ENCODE peak calls at places on chromosome 6, in four cellular contexts. One of them, this sample, is unnamed.

GRCh38 chr6:44657201-44657824 is 269.8 kb downstream of the CDC5L start:
- DNase-seq in left ventricle myocardium inferior: no peak
- DNase-seq in right cardiac atrium: no peak
- DNase-seq in PC-3: no peak
- DNase-seq in this sample: no peak

GRCh38 chr6:35086636-35087360 is 54.3 kb downstream of the TCP11 start:
- DNase-seq in left ventricle myocardium inferior: no peak
- DNase-seq in right cardiac atrium: no peak
- DNase-seq in PC-3: no peak
- DNase-seq in this sample: no peak

GRCh38 chr6:7166410-7167293 is 58.9 kb downstream of the RREB1 start:
- DNase-seq in left ventricle myocardium inferior: no peak
- DNase-seq in right cardiac atrium: peak
- DNase-seq in PC-3: no peak
- DNase-seq in this sample: no peak

GRCh38 chr6:22036267-22036666 is 260.6 kb downstream of the PRL start:
- DNase-seq in left ventricle myocardium inferior: no peak
- DNase-seq in right cardiac atrium: no peak
- DNase-seq in PC-3: peak
- DNase-seq in this sample: peak

GRCh38 chr6:150112233-150112632 is 30.6 kb upstream of the PPP1R14C start:
- DNase-seq in left ventricle myocardium inferior: no peak
- DNase-seq in right cardiac atrium: no peak
- DNase-seq in PC-3: no peak
- DNase-seq in this sample: no peak

GRCh38 chr6:7546832-7547714 is 5.6 kb downstream of the DSP start:
- DNase-seq in left ventricle myocardium inferior: no peak
- DNase-seq in right cardiac atrium: no peak
- DNase-seq in PC-3: peak
- DNase-seq in this sample: no peak

GRCh38 chr6:90537723-90538407 is 49.0 kb downstream of the MAP3K7 start:
- DNase-seq in left ventricle myocardium inferior: no peak
- DNase-seq in right cardiac atrium: no peak
- DNase-seq in PC-3: no peak
- DNase-seq in this sample: no peak

GRCh38 chr6:69584913-69585729 is 211.7 kb downstream of the LMBRD1 start:
- DNase-seq in left ventricle myocardium inferior: no peak
- DNase-seq in right cardiac atrium: no peak
- DNase-seq in PC-3: no peak
- DNase-seq in this sample: no peak

GRCh38 chr6:143223895-143224294 is 163.2 kb downstream of the AIG1 start:
- DNase-seq in left ventricle myocardium inferior: peak
- DNase-seq in right cardiac atrium: peak
- DNase-seq in PC-3: no peak
- DNase-seq in this sample: peak

GRCh38 chr6:111530218-111530617 is 47.2 kb upstream of the REV3L start:
- DNase-seq in left ventricle myocardium inferior: no peak
- DNase-seq in right cardiac atrium: no peak
- DNase-seq in PC-3: no peak
- DNase-seq in this sample: no peak

GRCh38 chr6:82867946-82868345 is 197.7 kb downstream of the UBE3D start:
- DNase-seq in left ventricle myocardium inferior: no peak
- DNase-seq in right cardiac atrium: no peak
- DNase-seq in PC-3: no peak
- DNase-seq in this sample: no peak

GRCh38 chr6:109336221-109336955 is 45.9 kb downstream of the CD164 start:
- DNase-seq in left ventricle myocardium inferior: no peak
- DNase-seq in right cardiac atrium: no peak
- DNase-seq in PC-3: peak
- DNase-seq in this sample: peak

GRCh38 chr6:40170856-40171255 is 236.6 kb upstream of the MOCS1 start:
- DNase-seq in left ventricle myocardium inferior: no peak
- DNase-seq in right cardiac atrium: no peak
- DNase-seq in PC-3: no peak
- DNase-seq in this sample: no peak

GRCh38 chr6:154537942-154538341 is 27.5 kb upstream of the CNKSR3 start:
- DNase-seq in left ventricle myocardium inferior: no peak
- DNase-seq in right cardiac atrium: no peak
- DNase-seq in PC-3: no peak
- DNase-seq in this sample: no peak

GRCh38 chr6:87200469-87201174 is 45.3 kb downstream of the ZNF292 start:
- DNase-seq in left ventricle myocardium inferior: no peak
- DNase-seq in right cardiac atrium: peak
- DNase-seq in PC-3: no peak
- DNase-seq in this sample: no peak

GRCh38 chr6:7101290-7101689 is 6.5 kb upstream of the RREB1 start:
- DNase-seq in left ventricle myocardium inferior: peak
- DNase-seq in right cardiac atrium: no peak
- DNase-seq in PC-3: no peak
- DNase-seq in this sample: no peak

GRCh38 chr6:3919130-3919628 is 70.0 kb downstream of the FAM50B start:
- DNase-seq in left ventricle myocardium inferior: peak
- DNase-seq in right cardiac atrium: peak
- DNase-seq in PC-3: no peak
- DNase-seq in this sample: peak

GRCh38 chr6:154232013-154232920 is 124.3 kb downstream of the IPCEF1 start:
- DNase-seq in left ventricle myocardium inferior: no peak
- DNase-seq in right cardiac atrium: no peak
- DNase-seq in PC-3: peak
- DNase-seq in this sample: no peak

GRCh38 chr6:14017626-14018475 is 93.1 kb downstream of the RNF182 start:
- DNase-seq in left ventricle myocardium inferior: no peak
- DNase-seq in right cardiac atrium: no peak
- DNase-seq in PC-3: no peak
- DNase-seq in this sample: no peak

GRCh38 chr6:148831531-148831930 is 84.7 kb downstream of the UST start:
- DNase-seq in left ventricle myocardium inferior: no peak
- DNase-seq in right cardiac atrium: no peak
- DNase-seq in PC-3: no peak
- DNase-seq in this sample: no peak

GRCh38 chr6:137728386-137729349 is 138.4 kb upstream of the TNFAIP3 start:
- DNase-seq in left ventricle myocardium inferior: peak
- DNase-seq in right cardiac atrium: no peak
- DNase-seq in PC-3: peak
- DNase-seq in this sample: peak

GRCh38 chr6:141413196-141413595 is 719.5 kb upstream of the GJE1 start:
- DNase-seq in left ventricle myocardium inferior: no peak
- DNase-seq in right cardiac atrium: no peak
- DNase-seq in PC-3: no peak
- DNase-seq in this sample: no peak

GRCh38 chr6:3848925-3849605 is at the start of gene FAM50B:
- DNase-seq in left ventricle myocardium inferior: peak
- DNase-seq in right cardiac atrium: peak
- DNase-seq in PC-3: peak
- DNase-seq in this sample: no peak

GRCh38 chr6:5501837-5502236 is 240.5 kb downstream of the FARS2 start:
- DNase-seq in left ventricle myocardium inferior: peak
- DNase-seq in right cardiac atrium: no peak
- DNase-seq in PC-3: no peak
- DNase-seq in this sample: no peak

GRCh38 chr6:144619983-144620382 is 334.8 kb downstream of the UTRN start:
- DNase-seq in left ventricle myocardium inferior: no peak
- DNase-seq in right cardiac atrium: no peak
- DNase-seq in PC-3: no peak
- DNase-seq in this sample: no peak

GRCh38 chr6:133160531-133160930 is 80.6 kb upstream of the EYA4 start:
- DNase-seq in left ventricle myocardium inferior: no peak
- DNase-seq in right cardiac atrium: no peak
- DNase-seq in PC-3: no peak
- DNase-seq in this sample: no peak

GRCh38 chr6:145315982-145316600 is 419.2 kb downstream of the EPM2A start:
- DNase-seq in left ventricle myocardium inferior: no peak
- DNase-seq in right cardiac atrium: no peak
- DNase-seq in PC-3: no peak
- DNase-seq in this sample: no peak

GRCh38 chr6:57305112-57305511 is 12.3 kb upstream of the PRIM2 start:
- DNase-seq in left ventricle myocardium inferior: no peak
- DNase-seq in right cardiac atrium: no peak
- DNase-seq in PC-3: no peak
- DNase-seq in this sample: no peak

GRCh38 chr6:158377866-158378265 is 65.6 kb downstream of the TULP4 start:
- DNase-seq in left ventricle myocardium inferior: no peak
- DNase-seq in right cardiac atrium: no peak
- DNase-seq in PC-3: no peak
- DNase-seq in this sample: no peak

GRCh38 chr6:41546475-41546865 is 289 bp downstream of the FOXP4 start:
- DNase-seq in left ventricle myocardium inferior: no peak
- DNase-seq in right cardiac atrium: no peak
- DNase-seq in PC-3: peak
- DNase-seq in this sample: no peak

GRCh38 chr6:155340464-155341129 is 26.3 kb upstream of the TFB1M start:
- DNase-seq in left ventricle myocardium inferior: no peak
- DNase-seq in right cardiac atrium: no peak
- DNase-seq in PC-3: peak
- DNase-seq in this sample: no peak

GRCh38 chr6:41181566-41181965 is 18.6 kb upstream of the TREM2 start:
- DNase-seq in left ventricle myocardium inferior: no peak
- DNase-seq in right cardiac atrium: no peak
- DNase-seq in PC-3: no peak
- DNase-seq in this sample: no peak

DNA sequence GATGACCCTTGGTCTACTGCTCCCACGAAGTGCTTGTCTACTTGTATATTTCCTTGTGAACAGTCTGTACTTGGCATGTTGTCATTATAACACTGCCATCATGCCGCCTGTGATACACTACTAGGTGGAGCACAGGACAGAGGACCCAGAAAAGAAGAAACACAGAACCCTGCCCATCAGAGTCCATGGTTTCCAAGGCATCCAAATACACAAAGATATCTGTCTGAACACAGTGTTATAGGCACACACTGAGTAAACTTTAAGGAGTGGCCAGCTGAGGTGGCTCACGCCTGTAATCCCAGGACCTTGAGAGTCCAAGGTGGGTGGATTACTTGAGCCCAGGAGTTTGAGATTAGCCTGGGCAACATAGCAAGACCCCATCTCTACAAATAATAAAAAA is 110.5 kb upstream of the SLC2A12 start:
- DNase-seq in left ventricle myocardium inferior: no peak
- DNase-seq in right cardiac atrium: no peak
- DNase-seq in PC-3: no peak
- DNase-seq in this sample: no peak
- H3K4me3 ChIP-seq in left ventricle myocardium inferior: no peak
- H3K4me3 ChIP-seq in right cardiac atrium: no peak
- H3K4me3 ChIP-seq in PC-3: no peak
- H3K4me3 ChIP-seq in this sample: no peak

GRCh38 chr6:128493877-128494276 is 26.5 kb downstream of the PTPRK start:
- DNase-seq in left ventricle myocardium inferior: no peak
- DNase-seq in right cardiac atrium: no peak
- DNase-seq in PC-3: no peak
- DNase-seq in this sample: no peak

GRCh38 chr6:128494440-128494839 is 26.0 kb downstream of the PTPRK start:
- DNase-seq in left ventricle myocardium inferior: no peak
- DNase-seq in right cardiac atrium: peak
- DNase-seq in PC-3: no peak
- DNase-seq in this sample: no peak

GRCh38 chr6:128492386-128492785 is 28.0 kb downstream of the PTPRK start:
- DNase-seq in left ventricle myocardium inferior: no peak
- DNase-seq in right cardiac atrium: no peak
- DNase-seq in PC-3: peak
- DNase-seq in this sample: no peak

GRCh38 chr6:128491041-128491642 is 29.3 kb downstream of the PTPRK start:
- DNase-seq in left ventricle myocardium inferior: no peak
- DNase-seq in right cardiac atrium: peak
- DNase-seq in PC-3: peak
- DNase-seq in this sample: no peak

DNA sequence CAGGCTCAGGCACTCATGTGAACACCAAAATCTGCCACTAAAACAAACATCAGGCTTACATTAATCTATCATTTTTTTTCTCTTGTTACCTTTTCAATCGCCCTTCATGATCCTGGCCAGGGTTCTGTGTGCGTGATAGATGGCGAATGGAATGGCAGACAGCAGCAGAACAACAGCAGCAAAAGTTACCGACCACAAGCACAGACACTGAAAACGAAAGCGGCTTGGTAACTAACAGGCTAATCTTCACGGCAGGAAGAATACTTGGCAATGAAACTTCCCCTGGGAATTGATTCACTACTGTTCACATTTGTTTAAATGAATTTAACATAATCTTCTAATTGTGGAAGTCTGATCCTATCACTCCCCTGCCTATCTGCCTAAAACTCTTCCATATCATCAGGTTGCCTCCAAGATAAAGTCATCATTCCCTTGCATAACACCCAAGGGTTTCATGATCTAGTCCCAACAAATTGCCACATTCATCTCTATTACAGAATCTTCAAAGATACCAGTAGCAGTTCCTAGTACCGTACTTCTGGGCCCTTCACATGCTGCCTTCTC is 28.7 kb downstream of the PTPRK start:
- DNase-seq in left ventricle myocardium inferior: no peak
- DNase-seq in right cardiac atrium: peak
- DNase-seq in PC-3: peak
- DNase-seq in this sample: no peak
- H3K4me3 ChIP-seq in left ventricle myocardium inferior: peak
- H3K4me3 ChIP-seq in right cardiac atrium: peak
- H3K4me3 ChIP-seq in PC-3: peak
- H3K4me3 ChIP-seq in this sample: peak

GRCh38 chr6:78867370-78868040 is at the start of gene IRAK1BP1:
- DNase-seq in left ventricle myocardium inferior: peak
- DNase-seq in right cardiac atrium: peak
- DNase-seq in PC-3: peak
- DNase-seq in this sample: no peak
- H3K4me3 ChIP-seq in left ventricle myocardium inferior: peak
- H3K4me3 ChIP-seq in right cardiac atrium: peak
- H3K4me3 ChIP-seq in PC-3: peak
- H3K4me3 ChIP-seq in this sample: peak

GRCh38 chr6:125918681-125919566 is 37.6 kb upstream of the HINT3 start:
- DNase-seq in left ventricle myocardium inferior: no peak
- DNase-seq in right cardiac atrium: no peak
- DNase-seq in PC-3: peak
- DNase-seq in this sample: peak
- H3K4me3 ChIP-seq in left ventricle myocardium inferior: peak
- H3K4me3 ChIP-seq in right cardiac atrium: peak
- H3K4me3 ChIP-seq in PC-3: peak
- H3K4me3 ChIP-seq in this sample: peak

GRCh38 chr6:104954091-104954797 is 2.7 kb upstream of the LIN28B start:
- DNase-seq in left ventricle myocardium inferior: no peak
- DNase-seq in right cardiac atrium: no peak
- DNase-seq in PC-3: no peak
- DNase-seq in this sample: no peak
- H3K4me3 ChIP-seq in left ventricle myocardium inferior: no peak
- H3K4me3 ChIP-seq in right cardiac atrium: no peak
- H3K4me3 ChIP-seq in PC-3: no peak
- H3K4me3 ChIP-seq in this sample: no peak

DNA sequence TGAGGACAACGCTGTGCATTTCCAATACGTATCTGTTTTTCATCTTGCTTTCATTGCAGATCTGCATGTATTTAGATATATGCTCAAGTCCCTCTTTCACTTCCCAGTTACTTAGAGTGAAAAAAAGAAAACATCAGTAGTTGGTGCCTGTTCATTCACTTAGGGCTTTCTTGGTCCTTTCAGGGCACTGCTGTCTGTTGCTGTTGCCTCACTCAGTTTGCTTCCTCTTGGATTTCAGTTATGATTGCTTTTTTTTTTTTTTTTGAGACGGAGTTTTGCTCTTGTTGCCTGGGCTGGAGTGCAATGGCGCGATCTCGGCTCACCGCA is 19.3 kb downstream of the CARMIL1 start:
- DNase-seq in left ventricle myocardium inferior: no peak
- DNase-seq in right cardiac atrium: no peak
- DNase-seq in PC-3: no peak
- DNase-seq in this sample: no peak
- H3K4me3 ChIP-seq in left ventricle myocardium inferior: no peak
- H3K4me3 ChIP-seq in right cardiac atrium: no peak
- H3K4me3 ChIP-seq in PC-3: no peak
- H3K4me3 ChIP-seq in this sample: no peak

This sample was measured in epithelial cell of proximal tubule.